ENCODE peak calls at places on chromosomes 2 and 18, in eight cellular contexts. E, H, X, F, D, Z, R and J are unnamed samples.

GRCh38 chr2:224775638-224776037 is 59.5 kb upstream of the CCDC195 start:
- DNase-seq in E (no peak), H (no peak), X (no peak), F (peak), D (no peak), Z (no peak), R (no peak), J (peak)

GRCh38 chr18:80202264-80202998 is 44.9 kb downstream of the PARD6G start:
- DNase-seq in E (no peak), H (no peak), X (no peak), F (no peak), D (no peak), Z (no peak), R (no peak), J (no peak)

GRCh38 chr2:18518116-18519111 is 42.0 kb downstream of the RDH14 start:
- DNase-seq in E (no peak), H (no peak), X (no peak), F (no peak), D (no peak), Z (peak), R (no peak), J (no peak)

GRCh38 chr18:63261029-63261428 is 58.5 kb downstream of the BCL2 start:
- DNase-seq in E (no peak), H (no peak), X (no peak), F (no peak), D (no peak), Z (no peak), R (no peak), J (no peak)

GRCh38 chr2:212427031-212427430 is 111.6 kb downstream of the ERBB4 start:
- DNase-seq in E (no peak), H (no peak), X (no peak), F (no peak), D (no peak), Z (no peak), R (no peak), J (no peak)

GRCh38 chr2:31227711-31228125 is 6.2 kb upstream of the EHD3 start:
- DNase-seq in E (no peak), H (no peak), X (no peak), F (no peak), D (no peak), Z (peak), R (no peak), J (no peak)

GRCh38 chr2:212064318-212064717 is 474.3 kb downstream of the ERBB4 start:
- DNase-seq in E (no peak), H (no peak), X (no peak), F (no peak), D (no peak), Z (no peak), R (no peak), J (no peak)

GRCh38 chr18:77393519-77393918 is 143.9 kb downstream of the GALR1 start:
- DNase-seq in E (no peak), H (no peak), X (no peak), F (no peak), D (no peak), Z (no peak), R (no peak), J (no peak)

GRCh38 chr2:138421971-138422335 is 79.6 kb upstream of the SPOPL start:
- DNase-seq in E (no peak), H (peak), X (no peak), F (no peak), D (no peak), Z (peak), R (no peak), J (peak)

GRCh38 chr2:20556756-20557155 is 94.1 kb downstream of the HS1BP3 start:
- DNase-seq in E (no peak), H (no peak), X (no peak), F (no peak), D (no peak), Z (no peak), R (no peak), J (no peak)

GRCh38 chr2:32752952-32753351 is 125.1 kb downstream of the TTC27 start:
- DNase-seq in E (no peak), H (no peak), X (no peak), F (no peak), D (no peak), Z (no peak), R (no peak), J (no peak)

GRCh38 chr18:71398530-71398929 is 1109.7 kb downstream of the SOCS6 start:
- DNase-seq in E (peak), H (peak), X (no peak), F (no peak), D (peak), Z (no peak), R (peak), J (no peak)

GRCh38 chr18:38427234-38427633 is 861.6 kb upstream of the CELF4 start:
- DNase-seq in E (no peak), H (peak), X (no peak), F (no peak), D (no peak), Z (no peak), R (no peak), J (no peak)

GRCh38 chr2:96330407-96330806 is 5.2 kb upstream of the NCAPH start:
- DNase-seq in E (no peak), H (no peak), X (no peak), F (peak), D (no peak), Z (peak), R (no peak), J (no peak)

GRCh38 chr2:63875143-63875542 is 33.4 kb downstream of the UGP2 start:
- DNase-seq in E (no peak), H (no peak), X (no peak), F (no peak), D (no peak), Z (no peak), R (no peak), J (no peak)

GRCh38 chr2:88059979-88060906 is 4.7 kb upstream of the KRCC1 start:
- DNase-seq in E (no peak), H (peak), X (peak), F (peak), D (no peak), Z (peak), R (peak), J (no peak)

GRCh38 chr18:76490701-76491171 is 4.3 kb downstream of the ZNF516 start:
- DNase-seq in E (peak), H (peak), X (no peak), F (peak), D (no peak), Z (peak), R (no peak), J (peak)

GRCh38 chr2:1512321-1513289 is 99.3 kb downstream of the TPO start:
- DNase-seq in E (no peak), H (peak), X (no peak), F (no peak), D (no peak), Z (no peak), R (no peak), J (no peak)